ENCODE peak calls at places on chromosomes 13 and 19, in six cellular contexts. H is HepG2, Z is K562, W is H1, Q is GM12878, D is HCT116. B is an unnamed sample.

GRCh38 chr19:14149509-14149994 is 13.2 kb upstream of the ASF1B start:
- DNase-seq in H (no peak), Q (no peak), W (no peak), D (no peak), Z (no peak), B (peak; percentile 77)

GRCh38 chr13:85108356-85108755 is 690.9 kb downstream of the SLITRK6 start:
- DNase-seq in Z (no peak), D (no peak), H (no peak), W (no peak), Q (no peak), B (no peak)

GRCh38 chr13:51999525-51999924 is 11.7 kb downstream of the ATP7B start:
- DNase-seq in D (no peak), H (no peak), Q (no peak), Z (no peak), W (no peak), B (no peak)

GRCh38 chr13:99809931-99810330 is 161.6 kb downstream of the ZIC5 start:
- DNase-seq in W (no peak), D (no peak), H (peak; percentile 32), Z (no peak), Q (no peak), B (no peak)

GRCh38 chr13:40271511-40271910 is 394.9 kb downstream of the FOXO1 start:
- DNase-seq in D (no peak), Z (no peak), W (no peak), Q (no peak), H (no peak), B (no peak)

GRCh38 chr19:54206831-54207177 is 6.1 kb downstream of the RPS9 start:
- DNase-seq in Q (no peak), W (no peak), Z (no peak), D (no peak), H (no peak), B (no peak)

GRCh38 chr19:45814851-45815481 is at the start of gene RSPH6A:
- DNase-seq in Q (no peak), W (no peak), Z (no peak), H (no peak), D (no peak), B (no peak)

GRCh38 chr13:22423261-22423660 is 752.4 kb downstream of the FGF9 start:
- DNase-seq in D (no peak), Z (no peak), Q (no peak), W (no peak), H (no peak), B (no peak)

GRCh38 chr13:108227651-108228272 is 9.6 kb downstream of the ABHD13 start:
- DNase-seq in W (no peak), H (peak; percentile 21), Q (no peak), D (peak; percentile 19), Z (no peak), B (peak; percentile 22)

DNA sequence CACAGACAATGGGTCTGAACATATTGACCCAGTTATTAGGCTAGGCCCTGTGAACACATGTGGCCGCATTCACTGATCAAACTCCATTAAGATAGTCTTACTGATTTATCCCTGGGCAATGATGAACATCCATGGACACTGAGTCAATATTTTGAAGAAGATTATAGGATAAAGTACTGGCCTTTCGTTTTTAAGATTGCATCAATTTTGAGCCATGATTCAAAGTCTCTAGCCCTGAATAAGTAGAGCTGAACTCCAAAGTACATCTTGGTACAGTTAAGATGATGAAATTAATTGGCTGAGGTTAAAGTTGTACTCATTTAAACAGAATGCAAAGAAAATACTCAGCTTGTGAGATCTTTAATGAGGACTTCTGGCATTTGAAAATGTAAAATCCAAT is 1581.9 kb downstream of the EFNB2 start:
- DNase-seq in Z (no peak), D (no peak), W (no peak), H (no peak), Q (no peak), B (peak; percentile 14)
- TF ChIP-seq JUND in Z (no peak), D (no peak), W (no peak), H (no peak), Q (no peak), B (no peak)

DNA sequence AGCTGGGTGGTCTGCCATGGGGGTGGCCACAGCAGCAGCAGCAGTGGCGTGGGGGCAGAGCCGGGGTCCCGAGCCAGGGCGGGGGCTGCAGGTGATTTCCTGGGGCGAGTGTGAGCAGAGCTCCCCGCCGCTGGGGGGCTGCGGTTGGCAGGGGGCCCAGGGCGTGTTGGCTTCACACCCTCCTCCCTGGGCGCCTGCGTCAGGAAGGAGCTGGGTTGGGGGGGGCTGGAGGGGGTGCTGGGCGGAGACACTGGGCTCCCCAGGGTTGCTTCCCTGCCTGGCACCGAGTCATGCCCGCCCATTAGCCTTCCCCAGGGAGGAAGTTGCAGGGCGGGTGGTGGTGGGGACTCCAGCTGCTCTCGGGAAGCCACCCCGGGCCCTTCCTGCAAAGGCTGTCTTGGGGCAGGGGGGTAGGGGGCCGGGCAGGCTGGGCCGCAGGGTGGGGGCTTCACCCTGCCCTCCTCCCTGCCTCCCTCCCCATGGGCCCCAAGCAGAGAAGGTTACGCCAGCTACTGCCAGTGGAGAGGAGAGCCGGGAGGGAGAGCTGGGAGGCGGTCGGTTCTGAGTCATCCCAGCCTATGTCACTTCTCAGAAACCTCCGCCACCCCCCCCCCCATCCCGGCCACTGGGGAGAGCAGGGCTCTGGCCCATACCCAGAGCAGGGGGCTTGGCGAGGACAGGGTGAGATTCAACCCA is 4.6 kb downstream of the MIDN start:
- DNase-seq in Z (no peak), Q (no peak), W (no peak), H (peak; percentile 82), D (no peak), B (peak; percentile 69)
- TF ChIP-seq SIN3A in Z (peak; percentile 42), Q (no peak), W (no peak), H (peak; percentile 35), D (no peak), B (no peak)

GRCh38 chr13:24071016-24071415 is 89.5 kb upstream of the SPATA13 start:
- DNase-seq in D (no peak), H (no peak), Q (no peak), W (no peak), Z (no peak), B (no peak)
- TF ChIP-seq JUND in D (no peak), H (no peak), Q (no peak), W (no peak), Z (no peak), B (no peak)

DNA sequence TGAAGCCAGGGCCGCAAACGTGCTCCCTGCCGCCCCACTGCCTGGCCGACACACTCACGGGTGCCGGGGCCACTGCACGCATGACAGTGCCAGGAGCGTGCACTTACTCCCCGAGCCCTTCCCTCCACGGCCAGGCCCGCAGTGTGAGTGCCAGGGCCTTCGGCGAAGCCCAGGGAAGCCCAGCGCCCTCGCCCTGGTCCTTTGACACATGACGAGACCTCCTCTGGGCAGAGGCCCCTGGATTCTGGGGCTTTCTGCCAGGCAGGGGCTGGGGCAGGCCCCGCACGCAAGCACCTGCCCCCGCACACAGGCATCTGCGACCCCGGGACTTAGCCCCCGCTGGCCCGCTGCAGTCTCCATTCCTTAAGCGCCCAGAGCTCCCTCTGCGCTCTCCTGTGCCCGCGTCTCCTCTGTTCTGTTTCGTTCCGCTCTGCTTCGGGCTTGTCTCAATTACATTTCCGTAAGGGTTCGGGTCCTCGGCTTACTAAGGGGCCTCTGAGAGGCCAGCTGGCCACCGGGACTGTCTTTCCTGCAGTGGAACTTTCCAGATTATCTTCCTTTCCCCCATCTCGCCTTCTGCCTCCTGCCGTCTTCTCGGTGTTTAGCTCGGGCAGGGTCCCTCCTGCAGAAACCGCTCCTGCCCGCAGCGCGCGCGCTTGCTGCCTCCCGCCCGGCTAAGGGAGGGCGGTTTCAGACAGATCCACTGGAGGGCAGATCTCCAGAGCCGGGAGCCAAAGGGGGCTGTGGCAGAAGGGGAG is 98.8 kb downstream of the ING1 start:
- DNase-seq in D (no peak), H (no peak), Z (no peak), W (no peak), Q (no peak), B (no peak)
- TF ChIP-seq SIN3A in D (no peak), H (no peak), Z (no peak), W (no peak), Q (no peak), B (no peak)

GRCh38 chr13:77915676-77916075 is 3.0 kb downstream of the EDNRB start:
- DNase-seq in H (no peak), Z (no peak), W (no peak), Q (no peak), D (no peak), B (no peak)

GRCh38 chr13:77919351-77920294 is 992 bp upstream of the EDNRB start:
- DNase-seq in H (no peak), Q (no peak), Z (no peak), D (no peak), W (peak; percentile 36), B (peak; percentile 56)

GRCh38 chr13:77916481-77916880 is 2.1 kb downstream of the EDNRB start:
- DNase-seq in W (no peak), Z (no peak), Q (no peak), H (no peak), D (no peak), B (no peak)

DNA sequence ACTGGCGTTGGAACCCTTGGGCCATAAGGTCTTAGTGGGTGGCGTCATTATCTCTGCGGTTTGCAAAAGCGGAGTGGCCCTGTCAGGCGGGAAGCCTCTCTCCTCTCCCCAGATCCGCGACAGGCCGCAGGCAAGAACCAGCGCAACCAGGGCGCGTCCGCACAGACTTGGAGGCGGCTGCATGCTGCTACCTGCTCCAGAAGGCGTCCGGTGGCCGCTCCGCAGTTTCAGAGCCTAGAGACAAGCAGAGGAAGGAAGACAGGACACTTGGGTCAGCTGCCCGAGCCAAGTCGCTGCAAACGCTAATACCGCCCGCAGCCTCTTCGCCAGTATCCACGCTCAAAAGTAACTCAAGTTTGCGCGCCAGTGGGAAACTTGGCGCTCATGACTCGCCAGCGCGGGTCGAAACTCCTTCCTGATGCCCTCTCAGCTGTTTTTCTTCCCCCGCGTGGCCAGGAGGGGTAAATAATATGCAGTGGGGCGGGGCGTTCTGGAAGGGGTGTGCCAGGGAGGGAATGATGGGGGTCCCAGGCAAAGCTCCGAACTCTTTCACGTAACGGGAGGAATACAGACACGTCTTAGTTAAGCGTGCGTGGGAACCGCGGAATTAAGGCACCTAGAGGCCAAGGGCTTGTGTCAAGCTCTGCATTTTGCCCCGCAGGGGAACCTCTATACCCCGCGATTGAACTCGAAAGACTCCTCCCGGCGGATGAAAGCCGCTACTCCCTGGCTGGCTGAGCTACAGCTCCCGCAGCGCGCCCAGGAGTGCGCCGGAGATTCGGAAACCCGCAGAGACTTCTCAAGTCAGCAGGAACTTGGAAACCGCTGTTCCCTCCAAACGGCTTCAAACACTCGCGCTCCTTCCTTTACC is at the start of gene EDNRB:
- DNase-seq in W (peak; percentile 29), D (no peak), Z (no peak), H (no peak), Q (no peak), B (peak; percentile 39)
- TF ChIP-seq JUND in W (no peak), D (no peak), Z (no peak), H (no peak), Q (no peak), B (no peak)

GRCh38 chr13:33612641-33613638 is 205.0 kb upstream of the RFC3 start:
- DNase-seq in Q (no peak), D (no peak), W (no peak), H (peak; percentile 16), Z (no peak), B (no peak)
- TF ChIP-seq SIN3A in Q (no peak), D (no peak), W (no peak), H (no peak), Z (no peak), B (no peak)

DNA sequence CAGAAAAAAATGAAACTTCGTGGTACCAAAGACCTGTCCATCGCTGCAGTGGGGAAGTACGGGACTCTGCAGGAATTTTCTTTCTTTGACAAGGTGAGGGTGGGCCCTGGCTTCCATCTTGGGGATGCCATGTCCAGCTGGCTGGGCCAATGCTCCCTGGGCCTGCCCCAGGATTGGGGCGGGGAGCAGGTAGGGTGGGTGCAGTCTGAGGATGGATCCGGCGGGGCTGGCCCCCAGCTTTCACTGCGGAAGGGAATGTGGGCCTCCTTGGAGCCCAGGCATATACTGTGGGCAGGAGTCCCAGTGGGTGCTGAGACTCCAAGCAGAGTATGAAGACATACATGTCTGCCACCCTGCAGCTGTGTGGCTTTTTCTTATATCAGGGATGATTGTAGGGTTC is 23.9 kb downstream of the SIN3B start:
- DNase-seq in Z (no peak), D (no peak), H (no peak), Q (no peak), W (no peak), B (no peak)
- TF ChIP-seq JUND in Z (no peak), D (no peak), H (no peak), Q (no peak), W (no peak), B (no peak)

B was measured in SK-N-SH.